ENCODE peak calls at places on chromosomes 3 and 15, in nine cellular contexts. E is stromal cell of bone marrow; W is iPS-NIHi11; I is activated naive CD4-positive, alpha-beta T cell; J is C1 segment of cervical spinal cord; Y is Daoy; R is naive B cell; K is effector memory CD4-positive, alpha-beta T cell; V is stimulated activated CD8-positive, alpha-beta memory T cell treated with anti-CD3 and anti-CD28 coated beads, Interleukin-15, amount 100 ng/mL, for 1 hour. F is an unnamed sample.

GRCh38 chr3:179872842-179873241 is 163.9 kb downstream of the PEX5L start:
- DNase-seq in K (no peak), W (peak), Y (no peak), V (no peak), J (no peak), E (no peak), I (no peak), R (no peak), F (no peak)

GRCh38 chr3:25916286-25916685 is 126.4 kb downstream of the OXSM start:
- DNase-seq in Y (no peak), J (no peak), V (no peak), K (no peak), E (no peak), R (no peak), W (no peak), I (no peak), F (no peak)

GRCh38 chr3:133441867-133442270 is 42.0 kb downstream of the BFSP2 start:
- DNase-seq in W (no peak), Y (no peak), R (no peak), E (no peak), V (peak), J (no peak), K (no peak), I (no peak), F (no peak)

GRCh38 chr15:67024998-67025368 is 40.4 kb upstream of the SMAD3 start:
- DNase-seq in Y (no peak), R (no peak), I (no peak), E (no peak), W (no peak), K (no peak), V (no peak), J (no peak), F (no peak)

GRCh38 chr3:22157848-22158247 is 406.8 kb upstream of the ZNF385D start:
- DNase-seq in E (no peak), W (no peak), R (no peak), I (no peak), Y (no peak), V (no peak), K (no peak), J (no peak), F (no peak)

GRCh38 chr3:14514323-14514720 is 25.8 kb downstream of the GRIP2 start:
- DNase-seq in E (no peak), W (no peak), J (no peak), R (no peak), I (no peak), Y (no peak), V (no peak), K (no peak), F (no peak)

GRCh38 chr15:83200162-83200561 is 7.5 kb downstream of the HDGFL3 start:
- DNase-seq in Y (peak), W (no peak), E (no peak), I (no peak), K (no peak), V (no peak), R (no peak), J (no peak), F (no peak)

GRCh38 chr15:101434032-101434920 is 55.2 kb downstream of the PCSK6 start:
- DNase-seq in E (no peak), Y (no peak), V (no peak), W (no peak), K (no peak), R (no peak), I (no peak), J (no peak), F (no peak)

GRCh38 chr15:31452595-31453557 is 126.2 kb downstream of the KLF13 start:
- DNase-seq in V (no peak), J (no peak), R (no peak), Y (no peak), W (no peak), E (no peak), I (no peak), K (no peak), F (no peak)

GRCh38 chr15:82852906-82853635 is 43.6 kb downstream of the WHAMM start:
- DNase-seq in E (no peak), Y (peak), R (no peak), J (no peak), V (no peak), W (no peak), K (no peak), I (no peak), F (no peak)

GRCh38 chr15:86610038-86610437 is 530.4 kb downstream of the AGBL1 start:
- DNase-seq in E (no peak), J (no peak), K (no peak), Y (no peak), W (no peak), V (no peak), I (no peak), R (no peak), F (no peak)

GRCh38 chr3:24843955-24844354 is 349.3 kb upstream of the THRB start:
- DNase-seq in Y (no peak), E (no peak), I (no peak), V (no peak), J (no peak), R (no peak), W (no peak), K (no peak), F (no peak)

GRCh38 chr3:189937302-189938255 is 183.1 kb downstream of the P3H2 start:
- DNase-seq in I (no peak), E (peak), J (no peak), R (no peak), Y (peak), W (no peak), V (no peak), K (no peak), F (no peak)

GRCh38 chr3:69505770-69506407 is 120.0 kb upstream of the FRMD4B start:
- DNase-seq in E (no peak), I (no peak), R (no peak), V (no peak), W (no peak), J (no peak), Y (peak), K (no peak), F (peak)

GRCh38 chr3:186609247-186609868 is 3.5 kb upstream of the AHSG start:
- DNase-seq in Y (peak), V (no peak), R (no peak), E (no peak), I (no peak), J (no peak), K (no peak), W (no peak), F (no peak)

GRCh38 chr15:55802600-55803376 is 59.8 kb upstream of the PRTG start:
- DNase-seq in K (no peak), J (no peak), W (no peak), R (no peak), E (no peak), V (no peak), I (no peak), Y (no peak), F (no peak)

F was measured in NCI-H1930.